ENCODE peak calls at places on chromosomes 13 and 19, in four cellular contexts. One of them, this sample, is unnamed.

GRCh38 chr19:58117841-58118575 is 20.0 kb upstream of the ZSCAN18 start:
- DNase-seq in ureter: no peak
- DNase-seq in stimulated activated CD8-positive, alpha-beta memory T cell treated with anti-CD3 and anti-CD28 coated beads, Interleukin-4, amount 100 ng/mL, for 24 hours: no peak
- DNase-seq in midbrain: no peak
- DNase-seq in this sample: no peak

GRCh38 chr13:51729853-51730553 is 74.0 kb downstream of the DHRS12 start:
- DNase-seq in ureter: no peak
- DNase-seq in stimulated activated CD8-positive, alpha-beta memory T cell treated with anti-CD3 and anti-CD28 coated beads, Interleukin-4, amount 100 ng/mL, for 24 hours: peak
- DNase-seq in midbrain: no peak
- DNase-seq in this sample: no peak

GRCh38 chr13:60617863-60618733 is 221.1 kb downstream of the TDRD3 start:
- DNase-seq in ureter: no peak
- DNase-seq in stimulated activated CD8-positive, alpha-beta memory T cell treated with anti-CD3 and anti-CD28 coated beads, Interleukin-4, amount 100 ng/mL, for 24 hours: no peak
- DNase-seq in midbrain: peak
- DNase-seq in this sample: peak

GRCh38 chr19:3408996-3409345 is 42.6 kb downstream of the NFIC start:
- DNase-seq in ureter: no peak
- DNase-seq in stimulated activated CD8-positive, alpha-beta memory T cell treated with anti-CD3 and anti-CD28 coated beads, Interleukin-4, amount 100 ng/mL, for 24 hours: no peak
- DNase-seq in midbrain: no peak
- DNase-seq in this sample: no peak

GRCh38 chr13:92950771-92951170 is 275.8 kb upstream of the GPC6 start:
- DNase-seq in ureter: no peak
- DNase-seq in stimulated activated CD8-positive, alpha-beta memory T cell treated with anti-CD3 and anti-CD28 coated beads, Interleukin-4, amount 100 ng/mL, for 24 hours: no peak
- DNase-seq in midbrain: no peak
- DNase-seq in this sample: no peak

GRCh38 chr19:53977991-53978731 is 13.3 kb upstream of the CACNG6 start:
- DNase-seq in ureter: no peak
- DNase-seq in stimulated activated CD8-positive, alpha-beta memory T cell treated with anti-CD3 and anti-CD28 coated beads, Interleukin-4, amount 100 ng/mL, for 24 hours: no peak
- DNase-seq in midbrain: peak
- DNase-seq in this sample: peak

GRCh38 chr13:46804391-46804815 is 7.4 kb upstream of the ESD start:
- DNase-seq in ureter: no peak
- DNase-seq in stimulated activated CD8-positive, alpha-beta memory T cell treated with anti-CD3 and anti-CD28 coated beads, Interleukin-4, amount 100 ng/mL, for 24 hours: no peak
- DNase-seq in midbrain: no peak
- DNase-seq in this sample: no peak

GRCh38 chr19:17479325-17479791 is 9.0 kb downstream of the SLC27A1 start:
- DNase-seq in ureter: no peak
- DNase-seq in stimulated activated CD8-positive, alpha-beta memory T cell treated with anti-CD3 and anti-CD28 coated beads, Interleukin-4, amount 100 ng/mL, for 24 hours: no peak
- DNase-seq in midbrain: peak
- DNase-seq in this sample: no peak

GRCh38 chr19:42450314-42450934 is 7.7 kb upstream of the CXCL17 start:
- DNase-seq in ureter: peak
- DNase-seq in stimulated activated CD8-positive, alpha-beta memory T cell treated with anti-CD3 and anti-CD28 coated beads, Interleukin-4, amount 100 ng/mL, for 24 hours: peak
- DNase-seq in midbrain: peak
- DNase-seq in this sample: peak

GRCh38 chr19:14337510-14337909 is 43.7 kb upstream of the ADGRE5 start:
- DNase-seq in ureter: no peak
- DNase-seq in stimulated activated CD8-positive, alpha-beta memory T cell treated with anti-CD3 and anti-CD28 coated beads, Interleukin-4, amount 100 ng/mL, for 24 hours: peak
- DNase-seq in midbrain: no peak
- DNase-seq in this sample: peak

GRCh38 chr13:99959538-99960230 is 11.9 kb downstream of the ZIC5 start:
- DNase-seq in ureter: no peak
- DNase-seq in stimulated activated CD8-positive, alpha-beta memory T cell treated with anti-CD3 and anti-CD28 coated beads, Interleukin-4, amount 100 ng/mL, for 24 hours: no peak
- DNase-seq in midbrain: no peak
- DNase-seq in this sample: no peak

GRCh38 chr19:36605839-36606478 is 846 bp downstream of the ZNF382 start:
- DNase-seq in ureter: no peak
- DNase-seq in stimulated activated CD8-positive, alpha-beta memory T cell treated with anti-CD3 and anti-CD28 coated beads, Interleukin-4, amount 100 ng/mL, for 24 hours: no peak
- DNase-seq in midbrain: peak
- DNase-seq in this sample: no peak

GRCh38 chr19:2171349-2172145 is 7.8 kb downstream of the DOT1L start:
- DNase-seq in ureter: no peak
- DNase-seq in stimulated activated CD8-positive, alpha-beta memory T cell treated with anti-CD3 and anti-CD28 coated beads, Interleukin-4, amount 100 ng/mL, for 24 hours: peak
- DNase-seq in midbrain: no peak
- DNase-seq in this sample: peak

GRCh38 chr19:1882089-1882785 is 3.1 kb downstream of the ABHD17A start:
- DNase-seq in ureter: peak
- DNase-seq in stimulated activated CD8-positive, alpha-beta memory T cell treated with anti-CD3 and anti-CD28 coated beads, Interleukin-4, amount 100 ng/mL, for 24 hours: peak
- DNase-seq in midbrain: peak
- DNase-seq in this sample: peak

GRCh38 chr19:46913852-46914430 is 53.1 kb downstream of the ARHGAP35 start:
- DNase-seq in ureter: no peak
- DNase-seq in stimulated activated CD8-positive, alpha-beta memory T cell treated with anti-CD3 and anti-CD28 coated beads, Interleukin-4, amount 100 ng/mL, for 24 hours: no peak
- DNase-seq in midbrain: peak
- DNase-seq in this sample: no peak

GRCh38 chr19:56637976-56638555 is 4.9 kb upstream of the SMIM17 start:
- DNase-seq in ureter: peak
- DNase-seq in stimulated activated CD8-positive, alpha-beta memory T cell treated with anti-CD3 and anti-CD28 coated beads, Interleukin-4, amount 100 ng/mL, for 24 hours: peak
- DNase-seq in midbrain: peak
- DNase-seq in this sample: peak

GRCh38 chr19:48487544-48487943 is 18.4 kb downstream of the CYTH2 start:
- DNase-seq in ureter: no peak
- DNase-seq in stimulated activated CD8-positive, alpha-beta memory T cell treated with anti-CD3 and anti-CD28 coated beads, Interleukin-4, amount 100 ng/mL, for 24 hours: no peak
- DNase-seq in midbrain: no peak
- DNase-seq in this sample: no peak

GRCh38 chr13:105316731-105317130 is 1218.7 kb downstream of the EFNB2 start:
- DNase-seq in ureter: no peak
- DNase-seq in stimulated activated CD8-positive, alpha-beta memory T cell treated with anti-CD3 and anti-CD28 coated beads, Interleukin-4, amount 100 ng/mL, for 24 hours: no peak
- DNase-seq in midbrain: no peak
- DNase-seq in this sample: no peak

GRCh38 chr19:1313695-1314613 is 28.3 kb downstream of the EFNA2 start:
- DNase-seq in ureter: no peak
- DNase-seq in stimulated activated CD8-positive, alpha-beta memory T cell treated with anti-CD3 and anti-CD28 coated beads, Interleukin-4, amount 100 ng/mL, for 24 hours: no peak
- DNase-seq in midbrain: no peak
- DNase-seq in this sample: no peak

GRCh38 chr19:10043286-10043927 is 30.1 kb downstream of the RDH8 start:
- DNase-seq in ureter: no peak
- DNase-seq in stimulated activated CD8-positive, alpha-beta memory T cell treated with anti-CD3 and anti-CD28 coated beads, Interleukin-4, amount 100 ng/mL, for 24 hours: no peak
- DNase-seq in midbrain: no peak
- DNase-seq in this sample: no peak

GRCh38 chr19:18896421-18896841 is 473 bp upstream of the CERS1 start:
- DNase-seq in ureter: no peak
- DNase-seq in stimulated activated CD8-positive, alpha-beta memory T cell treated with anti-CD3 and anti-CD28 coated beads, Interleukin-4, amount 100 ng/mL, for 24 hours: no peak
- DNase-seq in midbrain: peak
- DNase-seq in this sample: no peak

GRCh38 chr13:30972888-30973377 is 40.5 kb downstream of the TEX26 start:
- DNase-seq in ureter: no peak
- DNase-seq in stimulated activated CD8-positive, alpha-beta memory T cell treated with anti-CD3 and anti-CD28 coated beads, Interleukin-4, amount 100 ng/mL, for 24 hours: no peak
- DNase-seq in midbrain: no peak
- DNase-seq in this sample: no peak

GRCh38 chr13:104833221-104833620 is 1702.2 kb downstream of the EFNB2 start:
- DNase-seq in ureter: no peak
- DNase-seq in stimulated activated CD8-positive, alpha-beta memory T cell treated with anti-CD3 and anti-CD28 coated beads, Interleukin-4, amount 100 ng/mL, for 24 hours: no peak
- DNase-seq in midbrain: no peak
- DNase-seq in this sample: no peak

This sample was measured in H9.